ENCODE peak calls at places on chromosomes 1 and 21, in eight cellular contexts. R is esophagus muscularis mucosa, G is B cell, U is right lobe of liver, B is glutamatergic neuron, X is fibroblast of the aortic adventitia, L is GM10248, K is WTC11. O is an unnamed sample.

GRCh38 chr1:8789314-8790214 is 27.9 kb downstream of the RERE start:
- DNase-seq in R (no peak), G (no peak), U (no peak), B (no peak), X (no peak), L (no peak), K (peak), O (no peak)

GRCh38 chr1:183180634-183181056 is 5.4 kb upstream of the LAMC2 start:
- DNase-seq in R (no peak), G (no peak), U (no peak), B (no peak), X (peak), L (peak), K (no peak), O (no peak)

GRCh38 chr1:182404764-182405163 is 4.3 kb upstream of the TEDDM1 start:
- DNase-seq in R (no peak), G (no peak), U (no peak), B (no peak), X (no peak), L (no peak), K (no peak), O (no peak)

GRCh38 chr1:15245593-15246325 is 1.3 kb upstream of the FHAD1 start:
- DNase-seq in R (peak), G (no peak), U (no peak), B (no peak), X (peak), L (no peak), K (no peak), O (no peak)

GRCh38 chr1:25610822-25611630 is 5.6 kb upstream of the MAN1C1 start:
- DNase-seq in R (peak), G (no peak), U (no peak), B (no peak), X (peak), L (no peak), K (no peak), O (no peak)

GRCh38 chr1:52723260-52723659 is 3.0 kb upstream of the ZYG11B start:
- DNase-seq in R (no peak), G (no peak), U (no peak), B (no peak), X (no peak), L (no peak), K (no peak), O (no peak)

GRCh38 chr1:115922806-115923205 is 53.5 kb upstream of the SLC22A15 start:
- DNase-seq in R (no peak), G (no peak), U (no peak), B (peak), X (no peak), L (no peak), K (no peak), O (no peak)

GRCh38 chr1:246460411-246460810 is 46.7 kb downstream of the SMYD3 start:
- DNase-seq in R (no peak), G (no peak), U (no peak), B (no peak), X (peak), L (no peak), K (no peak), O (no peak)

GRCh38 chr21:32336711-32337110 is 38.1 kb downstream of the MRAP start:
- DNase-seq in R (no peak), G (no peak), U (no peak), B (no peak), X (no peak), L (no peak), K (no peak), O (no peak)

GRCh38 chr1:156246241-156246761 is 1.6 kb downstream of the PAQR6 start:
- DNase-seq in R (no peak), G (no peak), U (no peak), B (no peak), X (no peak), L (no peak), K (no peak), O (no peak)

DNA sequence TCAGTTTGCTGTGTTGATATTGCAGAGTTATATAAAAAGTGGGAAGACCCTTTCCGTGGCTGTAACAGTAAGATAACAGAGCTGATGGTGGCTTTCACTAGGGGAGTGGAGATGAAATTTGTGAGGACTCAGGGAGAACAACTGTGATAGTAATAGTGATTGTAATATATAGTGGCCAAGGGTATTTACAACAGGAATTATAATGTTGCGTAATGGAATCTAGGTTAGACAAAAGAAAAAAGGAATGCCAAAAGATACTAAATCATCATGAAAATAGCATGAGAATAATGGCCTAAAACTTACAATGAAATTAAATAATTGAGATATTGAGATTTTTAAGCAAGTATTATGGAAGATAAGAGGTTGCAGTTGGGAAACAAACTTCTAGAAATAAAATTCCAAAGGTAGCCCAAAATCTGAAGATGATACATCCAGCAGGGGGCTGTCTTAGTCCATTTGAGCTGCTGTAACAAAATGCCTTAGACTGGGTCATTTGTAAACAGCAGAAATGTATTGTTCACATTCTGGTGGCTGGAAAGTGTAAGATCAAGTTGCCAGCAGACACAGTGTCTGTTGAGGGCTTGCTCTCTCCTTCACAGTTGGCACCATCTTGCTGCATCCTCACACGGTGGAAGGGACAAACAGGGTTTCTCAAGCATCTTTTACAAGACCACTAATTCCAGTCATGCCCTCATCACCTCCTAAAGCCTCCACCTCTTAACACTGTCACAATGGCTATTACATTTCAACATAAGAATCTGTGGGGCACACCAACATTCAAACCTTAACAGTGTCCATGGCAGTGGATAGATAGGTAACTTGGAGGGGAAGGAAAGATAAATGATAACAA is 711.2 kb downstream of the MRPL39 start:
- DNase-seq in R (no peak), G (peak), U (no peak), B (no peak), X (peak), L (no peak), K (peak), O (no peak)
- TF ChIP-seq CTCF in R (no peak), G (peak), U (peak), B (peak), X (no peak), L (peak), K (no peak), O (peak)

DNA sequence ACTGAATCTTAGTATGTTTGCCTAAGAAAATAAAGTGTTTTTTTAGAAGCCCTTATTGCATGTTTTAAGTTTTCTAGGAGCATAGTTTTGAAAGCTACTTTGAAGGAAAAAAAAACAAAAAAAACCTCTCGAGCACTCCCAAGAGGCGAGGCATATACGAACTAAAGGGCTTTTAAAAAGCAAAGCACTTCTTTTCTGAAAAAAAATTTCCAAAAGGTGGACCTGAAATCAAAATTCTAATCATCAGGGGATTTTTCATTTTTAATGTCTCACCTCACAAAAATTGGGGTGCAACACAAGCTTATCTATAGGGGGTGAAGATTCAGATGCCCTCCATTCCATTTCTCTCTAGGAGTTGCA is 594 bp downstream of the GLMN start:
- DNase-seq in R (no peak), G (no peak), U (no peak), B (no peak), X (peak), L (no peak), K (no peak), O (no peak)
- TF ChIP-seq CTCF in R (no peak), G (no peak), U (peak), B (no peak), X (peak), L (no peak), K (no peak), O (peak)

GRCh38 chr1:70659891-70660290 is 248.8 kb downstream of the CTH start:
- DNase-seq in R (no peak), G (no peak), U (no peak), B (no peak), X (no peak), L (no peak), K (no peak), O (no peak)
- TF ChIP-seq CTCF in R (no peak), G (no peak), U (no peak), B (no peak), X (no peak), L (no peak), K (no peak), O (no peak)

GRCh38 chr1:94746635-94747525 is 73.3 kb upstream of the SLC44A3 start:
- DNase-seq in R (peak), G (no peak), U (no peak), B (peak), X (no peak), L (no peak), K (no peak), O (no peak)
- TF ChIP-seq CTCF in R (no peak), G (no peak), U (no peak), B (no peak), X (no peak), L (no peak), K (no peak), O (peak)

DNA sequence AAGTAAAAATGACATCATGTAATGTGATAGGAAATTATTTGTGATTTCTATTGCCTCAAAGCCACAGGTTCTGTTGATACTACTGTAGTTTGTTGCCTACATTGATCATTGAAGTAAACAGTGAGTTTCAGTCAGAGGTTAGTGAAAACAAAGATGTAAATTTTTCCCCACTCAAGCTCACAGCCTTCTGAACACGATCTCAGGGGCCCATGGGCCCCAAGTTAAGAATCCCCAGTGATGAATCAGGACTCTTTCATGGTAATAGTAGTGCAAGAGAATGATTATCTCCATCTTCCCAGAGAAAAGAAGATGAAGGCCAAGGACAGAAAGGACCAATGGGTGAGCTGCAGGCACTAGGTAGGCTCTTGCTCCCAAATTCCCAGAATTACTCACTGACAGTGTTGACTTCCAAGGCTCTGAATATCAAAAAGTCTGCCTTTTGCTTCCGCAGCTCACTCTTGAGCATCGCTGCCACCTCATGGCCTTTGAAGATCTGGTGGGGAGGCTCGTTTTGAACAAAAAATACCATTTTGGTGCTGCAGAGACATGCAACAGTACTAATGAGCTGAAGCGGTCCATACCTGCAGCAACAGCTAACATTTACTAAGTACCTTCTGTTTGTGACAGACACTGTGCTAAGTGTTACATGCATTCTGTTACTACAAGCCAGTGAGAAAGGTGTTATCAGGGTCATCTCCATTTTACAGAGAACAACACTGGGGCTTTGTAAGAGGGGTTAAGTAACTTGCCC is 113.3 kb downstream of the KIAA0319L start:
- DNase-seq in R (peak), G (no peak), U (no peak), B (no peak), X (peak), L (no peak), K (no peak), O (no peak)
- TF ChIP-seq CTCF in R (no peak), G (no peak), U (no peak), B (no peak), X (peak), L (no peak), K (no peak), O (peak)

DNA sequence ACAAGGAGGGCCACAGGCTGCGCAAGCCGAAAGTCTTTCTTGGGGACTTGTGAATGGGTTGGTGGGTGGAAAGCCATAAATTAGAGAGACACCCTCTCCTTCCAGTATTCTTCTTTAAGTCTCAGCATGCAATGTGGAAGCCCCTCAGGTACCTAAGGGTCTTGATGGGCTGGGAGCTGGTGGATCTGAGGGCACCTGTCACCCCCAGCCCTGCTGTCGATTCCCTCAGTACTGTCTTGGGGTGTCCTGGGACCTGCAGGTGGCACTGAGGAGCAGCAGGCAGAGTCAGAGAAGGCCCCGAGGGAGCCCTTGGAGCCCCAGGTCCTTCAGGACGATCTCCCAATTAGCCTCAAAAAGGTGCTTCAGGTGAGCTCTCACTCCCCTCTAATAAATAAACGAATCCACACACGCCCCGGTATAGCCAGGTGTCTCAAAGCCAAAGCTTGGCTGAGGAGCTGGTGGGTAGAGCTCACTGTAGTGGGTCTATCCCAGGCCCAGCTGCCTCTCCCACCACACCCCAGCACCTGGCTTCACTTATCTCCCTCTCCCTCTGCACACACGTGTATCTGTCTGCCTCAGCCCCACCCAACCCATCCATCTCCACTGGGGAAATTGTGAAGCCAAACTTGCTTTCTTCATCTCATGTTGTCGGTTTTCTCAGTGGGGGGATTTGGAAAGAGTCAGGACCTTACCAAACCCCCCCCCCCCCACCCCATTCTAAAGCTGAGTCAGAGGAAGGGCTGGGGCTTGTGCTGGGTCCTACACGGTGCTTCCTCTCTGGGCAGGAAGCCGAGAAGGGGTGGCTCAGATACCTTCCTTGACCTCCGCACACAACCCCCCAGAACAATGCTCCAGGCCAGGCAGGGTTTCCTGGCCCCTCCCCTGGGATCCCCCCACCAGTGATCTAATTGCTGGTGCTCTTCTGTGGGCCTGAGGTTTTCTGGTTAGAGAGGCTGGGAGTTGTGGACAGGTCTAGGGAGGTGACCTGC is 1.6 kb downstream of the ADAM15 start:
- DNase-seq in R (no peak), G (no peak), U (no peak), B (no peak), X (no peak), L (peak), K (no peak), O (no peak)
- TF ChIP-seq CTCF in R (peak), G (peak), U (no peak), B (no peak), X (peak), L (peak), K (no peak), O (peak)

DNA sequence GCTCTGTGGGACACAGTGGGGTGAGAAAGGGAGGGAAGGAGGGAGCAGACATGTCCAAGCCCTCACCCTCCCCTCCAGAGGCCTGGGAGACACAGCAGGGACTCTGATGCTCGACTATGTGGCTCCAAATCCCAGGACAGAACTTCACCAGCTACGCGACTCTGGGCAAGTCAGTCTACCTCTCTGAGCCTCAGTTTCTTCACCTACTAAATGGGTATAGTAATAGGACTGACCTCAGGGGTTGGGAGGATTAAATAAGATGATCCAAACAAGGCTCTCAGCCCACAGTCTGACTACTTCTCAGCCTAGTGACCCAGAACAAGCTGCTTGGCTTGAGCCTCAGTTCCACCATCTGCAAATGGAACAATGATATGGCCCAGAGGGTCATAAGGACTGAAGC is 19.6 kb downstream of the SDC3 start:
- DNase-seq in R (no peak), G (no peak), U (no peak), B (no peak), X (no peak), L (no peak), K (no peak), O (no peak)
- TF ChIP-seq CTCF in R (no peak), G (no peak), U (no peak), B (no peak), X (no peak), L (no peak), K (no peak), O (no peak)

DNA sequence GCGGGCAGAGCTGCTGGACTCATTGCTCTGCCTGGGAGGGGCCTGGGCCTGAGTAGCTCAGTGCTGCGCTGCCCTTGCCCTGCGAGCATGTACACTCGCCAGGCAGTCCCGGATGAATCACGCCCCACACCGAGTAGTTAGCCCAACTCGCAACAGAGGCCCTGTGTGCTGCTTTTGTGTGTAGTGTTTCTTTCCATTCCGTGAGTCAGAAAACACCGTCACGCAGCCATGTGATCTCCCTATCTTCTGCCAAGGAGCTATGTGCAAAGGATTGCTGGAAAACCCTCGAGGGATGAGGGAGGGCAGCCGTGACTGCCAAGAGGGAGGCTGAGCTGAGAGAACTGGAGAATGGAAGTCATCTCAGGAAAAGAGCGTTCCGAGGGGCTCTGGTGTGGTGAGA is 37.3 kb downstream of the NENF start:
- DNase-seq in R (peak), G (no peak), U (peak), B (no peak), X (peak), L (no peak), K (no peak), O (peak)
- TF ChIP-seq CTCF in R (no peak), G (no peak), U (no peak), B (no peak), X (no peak), L (no peak), K (no peak), O (no peak)

O was measured in chondrocyte.